ENCODE peak calls at places on chromosomes 4 and X, in nine cellular contexts. F is cardiac muscle cell, V is psoas muscle, Y is endothelial cell, S is BE2C, I is mucosa of descending colon, N is uterus, D is AG09319, T is GM06990. X is an unnamed sample.

GRCh38 chrX:72620550-72621145 is 48.0 kb upstream of the HDAC8 start:
- DNase-seq in V (peak), F (no peak), S (no peak), I (peak), D (peak), Y (no peak), T (no peak), N (peak), X (no peak)

GRCh38 chrX:114162068-114162735 is 421.7 kb upstream of the HTR2C start:
- DNase-seq in S (peak), D (no peak), Y (peak), V (no peak), F (peak), N (no peak), T (no peak), I (no peak), X (no peak)

GRCh38 chrX:54721424-54721823 is 76.6 kb downstream of the ITIH6 start:
- DNase-seq in F (no peak), V (no peak), S (no peak), T (no peak), I (no peak), D (no peak), N (no peak), Y (no peak), X (no peak)

GRCh38 chr4:109233585-109233984 is 68.9 kb downstream of the COL25A1 start:
- DNase-seq in N (no peak), I (no peak), T (no peak), D (no peak), F (no peak), V (no peak), Y (no peak), S (no peak), X (no peak)

GRCh38 chr4:173937871-173938270 is 345.6 kb downstream of the FBXO8 start:
- DNase-seq in T (no peak), I (no peak), N (no peak), S (no peak), V (no peak), Y (no peak), D (no peak), F (no peak), X (no peak)

GRCh38 chr4:135277980-135278315 is 1076.4 kb upstream of the PABPC4L start:
- DNase-seq in D (no peak), S (no peak), V (no peak), Y (no peak), F (no peak), I (no peak), T (no peak), N (no peak), X (no peak)

GRCh38 chr4:40264995-40265909 is 68.4 kb downstream of the RHOH start:
- DNase-seq in I (peak), V (no peak), F (peak), D (no peak), Y (no peak), N (peak), S (peak), T (no peak), X (peak)

GRCh38 chrX:24672701-24673190 is 21.0 kb upstream of the POLA1 start:
- DNase-seq in T (no peak), Y (no peak), D (no peak), I (no peak), N (no peak), F (peak), S (no peak), V (no peak), X (no peak)

GRCh38 chr4:139301821-139302611 is at the start of gene NDUFC1:
- DNase-seq in D (no peak), T (peak), F (peak), N (peak), Y (peak), V (peak), I (peak), S (peak), X (peak)

GRCh38 chr4:133865606-133866327 is 335.8 kb downstream of the PABPC4L start:
- DNase-seq in F (peak), V (no peak), Y (no peak), N (no peak), T (no peak), D (peak), S (no peak), I (no peak), X (no peak)

GRCh38 chr4:130812117-130812765 is 1716.3 kb downstream of the C4orf33 start:
- DNase-seq in F (no peak), Y (no peak), D (no peak), N (no peak), T (no peak), I (no peak), V (no peak), S (no peak), X (no peak)

GRCh38 chr4:13548059-13548983 is 4.0 kb upstream of the NKX3-2 start:
- DNase-seq in I (no peak), T (no peak), F (no peak), D (no peak), Y (peak), V (no peak), S (no peak), N (no peak), X (no peak)

GRCh38 chr4:6499241-6499605 is 26.8 kb upstream of the PPP2R2C start:
- DNase-seq in V (no peak), T (no peak), D (no peak), F (no peak), S (no peak), N (no peak), Y (no peak), I (no peak), X (no peak)

GRCh38 chr4:4480685-4481393 is 61.0 kb downstream of the STX18 start:
- DNase-seq in F (peak), I (no peak), Y (no peak), S (no peak), T (no peak), V (no peak), N (no peak), D (no peak), X (no peak)

GRCh38 chr4:100995671-100996070 is 351.7 kb downstream of the PPP3CA start:
- DNase-seq in S (no peak), F (no peak), V (no peak), I (no peak), Y (no peak), T (no peak), D (no peak), N (no peak), X (no peak)

GRCh38 chrX:107025538-107025937 is 25.5 kb upstream of the MORC4 start:
- DNase-seq in S (no peak), D (no peak), T (peak), F (peak), V (no peak), N (no peak), I (peak), Y (peak), X (no peak)

GRCh38 chr4:2886622-2887021 is 43.0 kb downstream of the ADD1 start:
- DNase-seq in V (no peak), F (peak), N (no peak), I (no peak), T (no peak), S (peak), Y (no peak), D (no peak), X (no peak)

GRCh38 chrX:107826286-107827136 is 845 bp downstream of the MID2 start:
- DNase-seq in Y (peak), F (peak), I (peak), N (peak), S (peak), D (no peak), V (peak), T (peak), X (peak)

GRCh38 chr4:7398104-7398423 is 36.7 kb downstream of the PSAPL1 start:
- DNase-seq in D (no peak), S (peak), F (peak), N (peak), T (no peak), I (peak), V (no peak), Y (no peak), X (no peak)

GRCh38 chrX:24590111-24590510 is 57.0 kb downstream of the PCYT1B start:
- DNase-seq in F (no peak), D (no peak), N (no peak), S (no peak), V (no peak), Y (no peak), T (no peak), I (no peak), X (no peak)

GRCh38 chrX:45803383-45803921 is 602.8 kb upstream of the DIPK2B start:
- DNase-seq in S (no peak), N (no peak), D (peak), T (no peak), Y (no peak), V (no peak), I (no peak), F (no peak), X (no peak)

GRCh38 chr4:101200561-101200960 is 146.8 kb downstream of the PPP3CA start:
- DNase-seq in F (no peak), N (no peak), Y (no peak), I (no peak), S (no peak), T (no peak), D (peak), V (no peak), X (no peak)

GRCh38 chr4:8917321-8917811 is 45.7 kb upstream of the HMX1 start:
- DNase-seq in D (no peak), N (no peak), T (no peak), I (no peak), F (no peak), V (peak), Y (no peak), S (no peak), X (peak)

GRCh38 chrX:81957900-81958545 is 756.1 kb downstream of the SH3BGRL start:
- DNase-seq in N (no peak), I (no peak), V (no peak), Y (no peak), F (peak), T (no peak), S (no peak), D (no peak), X (no peak)
- TF ChIP-seq CTCF in N (no peak), I (no peak), V (peak), Y (no peak), F (no peak), T (peak), S (no peak), D (peak), X (no peak)

GRCh38 chr4:154928640-154929257 is 147.7 kb downstream of the RBM46 start:
- DNase-seq in N (no peak), T (no peak), Y (peak), D (peak), S (peak), F (peak), I (peak), V (no peak), X (no peak)
- TF ChIP-seq CTCF in N (no peak), T (peak), Y (peak), D (peak), S (peak), F (peak), I (no peak), V (no peak), X (peak)

DNA sequence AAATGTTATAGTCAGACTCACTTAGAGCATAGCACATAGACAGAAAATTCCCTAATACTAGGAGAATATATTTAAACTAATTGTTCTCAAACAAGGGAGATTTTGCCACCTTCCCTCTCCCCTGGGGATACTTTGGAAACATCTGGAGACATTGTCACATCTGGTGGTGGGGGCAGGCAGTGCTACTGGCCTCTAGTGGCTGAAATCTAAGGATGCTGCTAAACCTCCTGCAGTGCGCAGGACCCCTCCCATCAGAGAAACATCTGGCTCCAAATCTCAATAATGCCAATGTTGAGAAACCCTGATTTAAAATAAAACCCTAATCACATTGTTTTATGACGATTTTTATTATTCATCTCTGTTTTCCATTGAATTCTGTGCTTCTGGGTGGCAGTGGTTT is 244.9 kb downstream of the FRMPD4 start:
- DNase-seq in Y (no peak), F (no peak), D (no peak), S (no peak), T (no peak), N (no peak), V (no peak), I (no peak), X (no peak)
- TF ChIP-seq CTCF in Y (no peak), F (peak), D (peak), S (peak), T (peak), N (no peak), V (no peak), I (no peak), X (no peak)

GRCh38 chrX:101462892-101463291 is 22.4 kb upstream of the ARMCX4 start:
- DNase-seq in S (peak), F (peak), T (no peak), D (no peak), Y (peak), I (peak), V (no peak), N (no peak), X (no peak)
- TF ChIP-seq CTCF in S (peak), F (peak), T (peak), D (peak), Y (peak), I (no peak), V (peak), N (no peak), X (peak)

DNA sequence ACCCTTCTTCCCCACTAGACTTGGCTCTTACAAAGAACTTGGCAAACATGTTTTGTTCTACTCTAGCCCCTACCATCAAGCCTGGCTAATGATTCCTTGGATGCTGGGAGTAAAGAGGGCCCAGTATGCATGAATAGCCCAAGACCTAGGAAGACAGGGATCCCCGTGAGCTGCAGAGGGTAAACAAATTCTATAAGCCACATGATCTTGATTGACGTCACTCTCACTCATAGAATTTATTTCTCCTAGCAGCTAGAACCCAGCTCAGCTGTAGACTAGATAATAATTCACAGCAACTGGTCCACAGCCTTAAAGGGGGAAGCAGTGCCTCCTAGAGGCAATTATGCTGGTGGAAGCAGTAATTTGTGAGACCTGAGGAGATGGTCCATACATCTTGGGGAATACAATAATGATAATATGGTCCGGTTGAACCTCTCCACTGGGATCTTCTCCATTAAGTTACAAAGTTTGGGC is 16.1 kb upstream of the USO1 start:
- DNase-seq in V (no peak), N (no peak), D (no peak), T (peak), S (no peak), F (no peak), I (peak), Y (peak), X (no peak)
- TF ChIP-seq CTCF in V (peak), N (no peak), D (peak), T (peak), S (peak), F (peak), I (no peak), Y (no peak), X (no peak)

DNA sequence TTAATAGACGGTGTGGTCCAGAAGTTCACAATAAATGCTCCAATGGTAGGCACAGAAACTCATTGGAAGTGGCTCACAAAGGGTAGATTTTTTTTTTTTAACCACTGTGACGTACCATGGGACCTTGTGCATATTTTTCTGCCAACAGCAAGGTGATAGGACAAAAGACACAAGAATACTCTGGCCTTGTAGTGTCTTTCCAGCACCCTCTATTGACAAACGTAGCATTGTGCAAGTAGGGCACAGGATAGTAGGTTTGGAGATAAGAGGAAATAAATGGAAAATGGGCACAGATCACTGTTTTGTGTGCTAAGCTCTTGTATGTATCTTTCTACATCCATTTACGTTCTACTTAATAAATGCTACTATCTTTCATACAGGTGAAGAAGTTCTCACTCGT is 2054.9 kb downstream of the PCDH7 start:
- DNase-seq in I (peak), T (no peak), V (no peak), N (no peak), D (no peak), S (peak), F (peak), Y (no peak), X (no peak)
- TF ChIP-seq CTCF in I (no peak), T (no peak), V (no peak), N (no peak), D (no peak), S (peak), F (peak), Y (no peak), X (peak)

GRCh38 chrX:28920141-28920540 is 332.9 kb downstream of the IL1RAPL1 start:
- DNase-seq in I (no peak), F (no peak), Y (no peak), V (no peak), N (no peak), S (no peak), D (no peak), T (no peak), X (no peak)
- TF ChIP-seq CTCF in I (no peak), F (no peak), Y (no peak), V (no peak), N (no peak), S (no peak), D (no peak), T (no peak), X (no peak)

DNA sequence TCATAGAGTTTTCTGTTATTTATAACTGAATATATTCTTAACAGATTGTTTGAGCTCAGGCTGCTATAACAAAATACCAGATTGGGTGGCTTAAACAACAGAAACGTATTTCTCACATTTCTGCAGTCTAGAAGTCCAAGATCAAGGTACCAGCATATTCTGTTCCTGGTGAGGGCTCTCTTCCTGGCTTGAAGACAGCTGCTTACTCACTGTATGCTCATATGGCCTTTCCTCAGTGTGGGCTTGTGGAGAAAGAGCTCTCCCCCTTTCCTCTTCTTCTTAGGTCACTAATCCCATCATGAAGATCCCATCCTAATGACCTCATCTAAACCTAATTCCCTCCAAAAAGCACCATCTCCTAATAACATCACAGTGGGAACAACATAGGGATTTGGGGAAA is 117.8 kb downstream of the RASGEF1B start:
- DNase-seq in Y (no peak), N (no peak), T (no peak), D (no peak), F (no peak), S (no peak), V (no peak), I (no peak), X (no peak)
- TF ChIP-seq CTCF in Y (no peak), N (no peak), T (no peak), D (no peak), F (no peak), S (no peak), V (no peak), I (no peak), X (no peak)

DNA sequence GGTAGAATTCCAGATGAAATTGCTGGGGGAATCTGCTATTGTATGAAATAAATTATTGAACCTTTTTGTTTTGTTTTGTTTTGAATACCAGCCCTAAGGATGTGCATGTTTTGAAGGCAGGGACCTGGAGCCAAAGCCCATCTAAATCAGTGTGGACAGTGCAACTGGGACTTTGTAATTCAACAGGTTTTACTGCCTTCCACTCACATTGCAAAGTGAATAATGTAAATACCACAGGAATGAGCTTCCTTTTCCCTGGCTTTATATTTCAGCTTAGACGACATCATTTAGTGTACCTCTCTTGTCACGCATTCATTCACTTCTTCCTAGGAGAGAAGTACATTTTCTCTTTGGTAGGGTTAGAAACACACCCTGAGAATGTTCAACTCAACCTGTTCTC is 795.0 kb downstream of the CENPC start:
- DNase-seq in S (no peak), I (no peak), Y (no peak), V (no peak), F (no peak), D (no peak), T (no peak), N (no peak), X (no peak)
- TF ChIP-seq CTCF in S (no peak), I (no peak), Y (no peak), V (no peak), F (no peak), D (no peak), T (no peak), N (no peak), X (no peak)

GRCh38 chrX:48601741-48602394 is 4.6 kb downstream of the WDR13 start:
- DNase-seq in I (no peak), T (no peak), N (no peak), D (no peak), Y (no peak), F (no peak), S (no peak), V (no peak), X (no peak)

GRCh38 chrX:48611703-48612102 is 14.4 kb downstream of the WDR13 start:
- DNase-seq in V (no peak), I (no peak), D (no peak), T (no peak), Y (no peak), F (no peak), N (no peak), S (no peak), X (no peak)

GRCh38 chrX:48604701-48605100 is 7.4 kb downstream of the WDR13 start:
- DNase-seq in I (no peak), N (no peak), S (no peak), Y (no peak), F (no peak), T (no peak), D (no peak), V (no peak), X (no peak)

GRCh38 chrX:48600226-48600625 is 2.9 kb downstream of the WDR13 start:
- DNase-seq in F (no peak), D (no peak), N (no peak), I (no peak), Y (no peak), V (no peak), S (no peak), T (no peak), X (no peak)

GRCh38 chrX:48606091-48606490 is 8.8 kb downstream of the WDR13 start:
- DNase-seq in Y (no peak), S (no peak), F (no peak), D (no peak), T (no peak), I (no peak), N (no peak), V (no peak), X (no peak)
- TF ChIP-seq CTCF in Y (no peak), S (peak), F (peak), D (no peak), T (no peak), I (no peak), N (no peak), V (no peak), X (no peak)

X was measured in osteocyte.